ENCODE peak calls at places on chromosomes 6 and 20, in five cellular contexts. F, R, V, J and U are unnamed samples.

GRCh38 chr20:53844259-53844658 is 226.1 kb downstream of the BCAS1 start:
- DNase-seq in F (no peak), R (no peak), V (no peak), J (no peak), U (no peak)

GRCh38 chr6:53986165-53986720 is 125.0 kb upstream of the MLIP start:
- DNase-seq in F (no peak), R (no peak), V (no peak), J (no peak), U (no peak)

GRCh38 chr20:58747400-58747672 is 54.7 kb downstream of the NPEPL1 start:
- DNase-seq in F (no peak), R (no peak), V (no peak), J (no peak), U (peak; percentile 88)

GRCh38 chr20:63935447-63935846 is 20.8 kb downstream of the UCKL1 start:
- DNase-seq in F (peak; percentile 40), R (no peak), V (no peak), J (no peak), U (no peak)

GRCh38 chr6:119672725-119673124 is 323.2 kb upstream of the MAN1A1 start:
- DNase-seq in F (no peak), R (no peak), V (no peak), J (no peak), U (no peak)

GRCh38 chr20:884983-885952 is 30.9 kb downstream of the ANGPT4 start:
- DNase-seq in F (peak; percentile 79), R (peak; percentile 79), V (no peak), J (no peak), U (no peak)

GRCh38 chr20:48455606-48456360 is 372.0 kb downstream of the PREX1 start:
- DNase-seq in F (no peak), R (no peak), V (no peak), J (no peak), U (no peak)

GRCh38 chr6:133136177-133136896 is 104.8 kb upstream of the EYA4 start:
- DNase-seq in F (no peak), R (no peak), V (no peak), J (no peak), U (no peak)

GRCh38 chr6:48423640-48424365 is 312.8 kb upstream of the PTCHD4 start:
- DNase-seq in F (no peak), R (no peak), V (no peak), J (no peak), U (no peak)

GRCh38 chr20:57660510-57661199 is 40.4 kb upstream of the ZBP1 start:
- DNase-seq in F (no peak), R (peak; percentile 6), V (no peak), J (peak; percentile 22), U (no peak)

GRCh38 chr6:44219053-44219814 is 2.5 kb downstream of the MYMX start:
- DNase-seq in F (peak; percentile 93), R (peak; percentile 85), V (peak; percentile 88), J (peak; percentile 88), U (peak; percentile 90)

GRCh38 chr6:90982051-90982450 is 395.2 kb upstream of the MAP3K7 start:
- DNase-seq in F (no peak), R (no peak), V (no peak), J (no peak), U (no peak)

GRCh38 chr6:137313928-137314855 is 95.0 kb upstream of the IFNGR1 start:
- DNase-seq in F (peak; percentile 84), R (peak; percentile 60), V (peak; percentile 71), J (peak; percentile 72), U (no peak)

GRCh38 chr6:45423901-45424627 is 46.3 kb upstream of the SUPT3H start:
- DNase-seq in F (peak; percentile 69), R (peak; percentile 26), V (peak; percentile 36), J (peak; percentile 36), U (no peak)

GRCh38 chr6:137241481-137242011 is 22.4 kb upstream of the IFNGR1 start:
- DNase-seq in F (no peak), R (no peak), V (no peak), J (no peak), U (no peak)

GRCh38 chr6:140858381-140858971 is 1274.2 kb upstream of the GJE1 start:
- DNase-seq in F (peak; percentile 14), R (no peak), V (no peak), J (no peak), U (no peak)

GRCh38 chr6:57004292-57004691 is 42.2 kb upstream of the KIAA1586 start:
- DNase-seq in F (no peak), R (no peak), V (no peak), J (no peak), U (no peak)

GRCh38 chr6:49979584-49979983 is 10.2 kb upstream of the DEFB113 start:
- DNase-seq in F (no peak), R (no peak), V (no peak), J (no peak), U (no peak)

GRCh38 chr20:33399924-33400323 is 1.4 kb downstream of the CDK5RAP1 start:
- DNase-seq in F (no peak), R (no peak), V (no peak), J (no peak), U (no peak)

GRCh38 chr20:61571221-61571620 is 319.2 kb downstream of the CDH4 start:
- DNase-seq in F (no peak), R (no peak), V (no peak), J (no peak), U (no peak)

GRCh38 chr6:119717942-119718341 is 368.4 kb upstream of the MAN1A1 start:
- DNase-seq in F (no peak), R (no peak), V (no peak), J (no peak), U (no peak)

GRCh38 chr6:38058022-38058421 is 238.5 kb downstream of the ZFAND3 start:
- DNase-seq in F (no peak), R (no peak), V (no peak), J (no peak), U (no peak)

GRCh38 chr6:6942826-6943225 is 164.9 kb upstream of the RREB1 start:
- DNase-seq in F (peak; percentile 74), R (peak; percentile 25), V (no peak), J (no peak), U (no peak)

GRCh38 chr6:37036146-37036545 is 30.7 kb downstream of the FGD2 start:
- DNase-seq in F (no peak), R (no peak), V (no peak), J (no peak), U (no peak)

GRCh38 chr6:37030599-37030998 is 25.1 kb downstream of the FGD2 start:
- DNase-seq in F (no peak), R (no peak), V (no peak), J (no peak), U (no peak)

GRCh38 chr6:37032239-37032638 is 26.8 kb downstream of the FGD2 start:
- DNase-seq in F (no peak), R (no peak), V (no peak), J (no peak), U (no peak)

GRCh38 chr6:37033819-37034790 is 28.6 kb downstream of the FGD2 start:
- DNase-seq in F (no peak), R (no peak), V (no peak), J (no peak), U (no peak)

GRCh38 chr6:37033255-37033654 is 27.8 kb downstream of the FGD2 start:
- DNase-seq in F (no peak), R (no peak), V (no peak), J (no peak), U (no peak)
- TF ChIP-seq POLR2A in F (no peak), R (no peak), V (no peak), J (no peak), U (no peak)

DNA sequence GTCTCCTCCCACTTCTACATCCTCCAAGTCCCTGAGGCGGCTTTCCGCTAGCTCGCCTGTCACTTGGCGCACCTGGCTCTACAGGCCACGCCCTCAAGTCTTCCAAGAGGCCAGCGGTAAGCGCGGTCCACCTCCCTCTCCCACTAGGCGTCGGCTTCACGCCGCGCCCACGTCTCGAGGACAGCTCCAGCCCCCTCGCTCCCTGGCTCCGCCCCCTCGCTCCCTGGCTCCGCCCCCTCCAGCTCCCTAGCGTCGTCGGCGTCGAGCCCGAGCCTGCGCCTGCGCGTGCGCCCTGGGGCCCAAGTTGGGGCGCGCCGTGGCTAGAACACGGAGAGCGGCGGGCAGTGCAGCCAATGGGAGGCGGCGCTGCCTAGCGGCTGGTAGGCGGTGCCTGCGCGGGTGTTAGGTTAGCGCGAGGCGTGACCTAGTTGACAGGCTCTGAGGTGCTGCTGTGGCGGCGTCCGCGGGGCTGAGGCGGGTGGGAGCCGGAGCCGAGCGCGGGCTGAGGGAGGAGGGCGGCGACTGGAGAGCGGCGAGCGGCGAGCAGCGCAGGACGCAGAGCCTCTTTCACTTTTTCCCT is at the start of gene MACROD2:
- DNase-seq in F (peak; percentile 91), R (peak; percentile 93), V (peak; percentile 96), J (peak; percentile 98), U (no peak)
- TF ChIP-seq CTCF in F (no peak), R (no peak), V (no peak), J (peak; percentile 12), U (peak; percentile 7)

DNA sequence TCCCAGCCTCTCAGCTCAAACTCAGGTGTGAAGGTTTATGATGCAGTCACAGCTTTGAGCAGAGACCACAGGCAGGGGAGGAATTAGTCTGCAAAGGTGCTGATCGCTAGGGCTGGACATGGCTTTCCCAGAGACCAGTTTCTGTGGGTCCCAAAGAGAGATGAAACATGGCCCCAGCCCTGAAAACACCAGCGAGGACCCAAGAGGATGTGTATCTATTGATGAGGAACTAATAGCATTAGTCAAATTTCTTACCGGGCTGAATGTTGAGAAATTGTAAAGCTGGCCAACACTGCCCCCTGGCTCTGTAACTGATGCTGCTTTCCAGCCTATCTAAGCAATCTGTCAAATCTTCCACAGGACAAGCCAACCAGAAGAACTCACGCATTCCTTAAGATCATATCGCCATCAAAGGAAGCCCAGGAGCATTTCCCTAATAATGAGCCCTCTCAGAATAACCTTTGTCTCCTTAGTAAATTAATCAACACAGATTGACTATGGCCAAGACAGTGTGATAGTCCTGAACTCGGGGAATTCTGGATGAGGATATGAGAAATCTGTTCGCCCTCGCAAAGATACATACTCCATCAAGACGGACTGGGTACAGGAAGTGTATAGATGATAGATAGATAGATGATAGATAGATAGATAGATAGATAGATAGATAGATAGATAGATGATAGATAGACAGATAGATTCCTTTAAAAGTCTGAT is 7.8 kb upstream of the ACSS1 start:
- DNase-seq in F (no peak), R (peak; percentile 46), V (peak; percentile 34), J (peak; percentile 73), U (no peak)
- H3K27me3 ChIP-seq in F (no peaks in the 10 kb centered on the region), R (no peaks in the 10 kb centered on the region), V (no peaks in the 10 kb centered on the region), J (peaks cover 12% of the 10 kb centered on the region), U (no peaks in the 10 kb centered on the region)

DNA sequence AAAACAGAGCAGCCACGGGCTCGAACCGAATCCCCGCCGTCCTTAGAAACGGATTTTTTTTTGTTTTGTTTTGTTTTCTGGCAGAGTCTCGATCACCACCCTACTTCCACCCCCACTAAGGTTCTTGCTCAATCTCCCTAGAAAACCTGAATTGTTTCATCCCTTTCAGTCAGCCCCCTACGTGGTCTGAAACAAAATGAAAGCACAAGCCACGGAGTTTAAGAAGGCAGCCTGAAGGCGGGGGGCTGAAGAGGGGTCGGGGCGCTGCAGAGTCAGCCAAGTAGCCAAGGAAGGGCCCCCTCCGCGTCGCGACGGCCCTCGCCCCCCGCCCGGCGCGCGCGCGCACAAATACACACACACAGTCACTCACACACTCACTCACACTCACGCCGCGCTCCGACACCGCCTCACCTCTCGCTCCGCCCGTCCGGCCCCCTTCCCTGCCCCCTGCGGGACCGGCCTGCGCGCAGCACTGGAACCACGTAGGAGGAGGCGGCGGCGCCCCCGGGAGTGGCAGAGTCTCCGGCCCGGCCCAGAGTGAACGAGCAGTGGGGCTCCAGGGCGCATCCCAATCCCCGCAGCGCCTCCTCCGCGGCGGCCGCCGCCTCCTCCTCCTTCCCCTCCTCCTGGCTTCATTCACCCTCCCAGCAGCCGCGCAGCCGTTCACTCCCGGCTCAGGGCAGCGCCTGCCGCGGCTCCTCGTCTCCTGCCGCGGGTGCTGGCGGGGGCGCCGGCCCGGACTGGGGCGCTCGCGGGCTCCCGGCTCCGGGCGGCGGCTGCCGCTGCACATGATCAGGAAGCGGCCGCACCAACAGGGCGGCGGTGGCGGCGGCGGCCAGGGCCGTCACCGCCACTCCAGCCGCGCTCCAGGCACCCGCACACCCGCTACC is 1.4 kb downstream of the ATXN1 start:
- DNase-seq in F (peak; percentile 96), R (peak; percentile 88), V (peak; percentile 95), J (peak; percentile 91), U (no peak)
- TF ChIP-seq POLR2A in F (peak; percentile 84), R (peak; percentile 49), V (peak; percentile 96), J (no peak), U (peak; percentile 74)